ENCODE peak calls at places on chromosomes 12 and 14, in six cellular contexts. One of them, this sample, is unnamed.

GRCh38 chr12:49887536-49888401 is 15.9 kb downstream of the FAIM2 start:
- DNase-seq in OCI-LY7: no peak
- DNase-seq in SK-MEL-5: no peak
- DNase-seq in KBM-7: no peak
- DNase-seq in DMS153: no peak
- DNase-seq in MCF 10A: no peak
- DNase-seq in this sample: no peak

GRCh38 chr14:30138517-30138916 is 210.9 kb upstream of the PRKD1 start:
- DNase-seq in OCI-LY7: no peak
- DNase-seq in SK-MEL-5: peak; percentile 17
- DNase-seq in KBM-7: no peak
- DNase-seq in DMS153: no peak
- DNase-seq in MCF 10A: no peak
- DNase-seq in this sample: no peak

GRCh38 chr12:122244565-122245371 is 18.9 kb upstream of the DIABLO start:
- DNase-seq in OCI-LY7: no peak
- DNase-seq in SK-MEL-5: no peak
- DNase-seq in KBM-7: no peak
- DNase-seq in DMS153: no peak
- DNase-seq in MCF 10A: no peak
- DNase-seq in this sample: no peak

GRCh38 chr14:102593841-102594170 is 1.4 kb downstream of the RCOR1 start:
- DNase-seq in OCI-LY7: no peak
- DNase-seq in SK-MEL-5: no peak
- DNase-seq in KBM-7: peak; percentile 52
- DNase-seq in DMS153: no peak
- DNase-seq in MCF 10A: no peak
- DNase-seq in this sample: no peak

GRCh38 chr14:83988274-83988673 is 1541.7 kb upstream of the FLRT2 start:
- DNase-seq in OCI-LY7: no peak
- DNase-seq in SK-MEL-5: no peak
- DNase-seq in KBM-7: no peak
- DNase-seq in DMS153: no peak
- DNase-seq in MCF 10A: peak; percentile 45
- DNase-seq in this sample: no peak

GRCh38 chr14:80624581-80624980 is 317.0 kb downstream of the CEP128 start:
- DNase-seq in OCI-LY7: no peak
- DNase-seq in SK-MEL-5: no peak
- DNase-seq in KBM-7: no peak
- DNase-seq in DMS153: no peak
- DNase-seq in MCF 10A: no peak
- DNase-seq in this sample: no peak

GRCh38 chr12:19916982-19917381 is 451.4 kb upstream of the PDE3A start:
- DNase-seq in OCI-LY7: no peak
- DNase-seq in SK-MEL-5: no peak
- DNase-seq in KBM-7: peak; percentile 45
- DNase-seq in DMS153: peak; percentile 63
- DNase-seq in MCF 10A: no peak
- DNase-seq in this sample: no peak

GRCh38 chr12:49190317-49190716 is 1.4 kb upstream of the TUBA1A start:
- DNase-seq in OCI-LY7: no peak
- DNase-seq in SK-MEL-5: no peak
- DNase-seq in KBM-7: no peak
- DNase-seq in DMS153: peak; percentile 58
- DNase-seq in MCF 10A: no peak
- DNase-seq in this sample: no peak

GRCh38 chr12:12642916-12643315 is 31.2 kb downstream of the CREBL2 start:
- DNase-seq in OCI-LY7: no peak
- DNase-seq in SK-MEL-5: no peak
- DNase-seq in KBM-7: no peak
- DNase-seq in DMS153: no peak
- DNase-seq in MCF 10A: no peak
- DNase-seq in this sample: no peak

GRCh38 chr12:40192704-40193255 is 32.0 kb upstream of the LRRK2 start:
- DNase-seq in OCI-LY7: peak; percentile 47
- DNase-seq in SK-MEL-5: no peak
- DNase-seq in KBM-7: peak; percentile 79
- DNase-seq in DMS153: no peak
- DNase-seq in MCF 10A: no peak
- DNase-seq in this sample: peak; percentile 20

GRCh38 chr14:105084741-105085571 is 19.7 kb upstream of the GPR132 start:
- DNase-seq in OCI-LY7: no peak
- DNase-seq in SK-MEL-5: no peak
- DNase-seq in KBM-7: no peak
- DNase-seq in DMS153: no peak
- DNase-seq in MCF 10A: no peak
- DNase-seq in this sample: no peak

GRCh38 chr12:108881953-108882352 is 2.1 kb downstream of the DAO start:
- DNase-seq in OCI-LY7: no peak
- DNase-seq in SK-MEL-5: no peak
- DNase-seq in KBM-7: no peak
- DNase-seq in DMS153: no peak
- DNase-seq in MCF 10A: peak; percentile 67
- DNase-seq in this sample: peak; percentile 69

GRCh38 chr14:69424139-69424923 is 25.8 kb downstream of the SLC39A9 start:
- DNase-seq in OCI-LY7: no peak
- DNase-seq in SK-MEL-5: no peak
- DNase-seq in KBM-7: no peak
- DNase-seq in DMS153: no peak
- DNase-seq in MCF 10A: no peak
- DNase-seq in this sample: no peak

GRCh38 chr12:51976376-51977160 is 25.1 kb downstream of the ACVR1B start:
- DNase-seq in OCI-LY7: no peak
- DNase-seq in SK-MEL-5: no peak
- DNase-seq in KBM-7: no peak
- DNase-seq in DMS153: no peak
- DNase-seq in MCF 10A: no peak
- DNase-seq in this sample: peak; percentile 100

GRCh38 chr12:4030938-4031702 is 157.9 kb upstream of the PARP11 start:
- DNase-seq in OCI-LY7: no peak
- DNase-seq in SK-MEL-5: peak; percentile 86
- DNase-seq in KBM-7: peak; percentile 44
- DNase-seq in DMS153: no peak
- DNase-seq in MCF 10A: peak; percentile 97
- DNase-seq in this sample: peak; percentile 97

GRCh38 chr12:82359115-82359478 is 768 bp downstream of the METTL25 start:
- DNase-seq in OCI-LY7: peak; percentile 36
- DNase-seq in SK-MEL-5: no peak
- DNase-seq in KBM-7: no peak
- DNase-seq in DMS153: no peak
- DNase-seq in MCF 10A: no peak
- DNase-seq in this sample: peak; percentile 40

This sample was measured in renal cortical epithelial cell.